ENCODE peak calls at places on chromosome 14, in ten cellular contexts. C is suprapubic skin, N is transverse colon, I is stomach, K is colonic mucosa, Q is neural progenitor cell, X is IMR-90, W is psoas muscle, L is fibroblast of lung, B is tibial artery. V is an unnamed sample.

GRCh38 chr14:97166497-97166896 is 369.3 kb downstream of the VRK1 start:
- DNase-seq in C (no peak), N (no peak), I (no peak), K (no peak), Q (no peak), X (no peak), W (no peak), L (no peak), B (no peak), V (no peak)

GRCh38 chr14:70754989-70755388 is 54.3 kb downstream of the MAP3K9 start:
- DNase-seq in C (no peak), N (no peak), I (peak; percentile 57), K (no peak), Q (no peak), X (no peak), W (no peak), L (no peak), B (no peak), V (no peak)

GRCh38 chr14:87457727-87458126 is 535.3 kb downstream of the GALC start:
- DNase-seq in C (no peak), N (no peak), I (no peak), K (no peak), Q (no peak), X (no peak), W (no peak), L (peak; percentile 8), B (no peak), V (no peak)

GRCh38 chr14:68952544-68953535 is 26.3 kb downstream of the ACTN1 start:
- DNase-seq in C (no peak), N (no peak), I (no peak), K (no peak), Q (no peak), X (peak; percentile 94), W (peak; percentile 35), L (peak; percentile 98), B (no peak), V (no peak)

GRCh38 chr14:62409909-62410308 is 635.3 kb downstream of the KCNH5 start:
- DNase-seq in C (no peak), N (no peak), I (no peak), K (no peak), Q (no peak), X (peak; percentile 80), W (no peak), L (peak; percentile 95), B (no peak), V (no peak)

GRCh38 chr14:85415015-85415712 is 114.8 kb upstream of the FLRT2 start:
- DNase-seq in C (no peak), N (no peak), I (no peak), K (peak; percentile 20), Q (no peak), X (peak; percentile 93), W (peak; percentile 20), L (peak; percentile 86), B (peak; percentile 38), V (no peak)

GRCh38 chr14:86541969-86542368 is 1012.0 kb downstream of the FLRT2 start:
- DNase-seq in C (no peak), N (no peak), I (no peak), K (no peak), Q (no peak), X (no peak), W (no peak), L (no peak), B (no peak), V (no peak)

GRCh38 chr14:71555654-71556559 is 376.3 kb upstream of the RGS6 start:
- DNase-seq in C (no peak), N (peak; percentile 39), I (no peak), K (peak; percentile 58), Q (no peak), X (peak; percentile 43), W (no peak), L (no peak), B (no peak), V (peak; percentile 80)

GRCh38 chr14:76917158-76917596 is 91.0 kb downstream of the LRRC74A start:
- DNase-seq in C (no peak), N (peak; percentile 70), I (peak; percentile 65), K (peak; percentile 77), Q (peak; percentile 86), X (peak; percentile 84), W (peak; percentile 51), L (peak; percentile 82), B (peak; percentile 54), V (no peak)

GRCh38 chr14:80475074-80475473 is 263.8 kb upstream of the DIO2 start:
- DNase-seq in C (no peak), N (no peak), I (no peak), K (no peak), Q (no peak), X (peak; percentile 82), W (no peak), L (peak; percentile 43), B (no peak), V (no peak)

DNA sequence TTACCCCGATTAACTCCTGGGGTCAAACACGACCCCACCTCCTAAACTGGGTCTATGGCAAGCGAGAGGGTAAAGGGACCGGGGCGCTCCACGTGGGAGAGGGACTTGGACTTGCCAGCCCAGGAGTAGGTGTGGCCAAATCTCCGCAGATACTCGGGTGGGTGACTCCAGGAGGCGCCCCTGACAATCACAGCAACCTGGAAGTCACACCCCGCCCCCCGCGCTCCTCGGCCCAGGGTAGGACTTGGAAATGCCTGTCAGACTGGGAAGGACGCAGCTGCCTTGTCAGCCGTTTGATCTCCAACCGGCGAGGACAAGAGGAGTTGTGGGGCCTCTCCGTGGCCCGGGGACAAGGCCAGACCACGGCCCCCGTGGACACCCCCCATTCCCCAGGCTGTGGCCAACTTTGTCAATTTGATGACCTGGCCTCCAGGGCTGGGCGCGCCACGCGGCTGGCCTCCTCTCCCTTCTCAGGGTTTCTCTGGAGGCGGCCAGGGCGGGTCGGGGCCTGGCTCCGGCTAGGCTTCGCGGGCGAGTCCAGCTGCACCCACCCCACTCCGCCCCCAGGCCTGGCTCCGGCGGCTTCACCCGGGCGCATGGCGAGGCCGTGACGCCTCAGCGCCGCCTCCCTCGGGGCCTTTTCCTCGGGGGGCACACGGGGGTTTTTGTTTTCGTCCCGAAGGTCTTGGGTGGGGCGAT is 1.2 kb upstream of the BCL11B start:
- DNase-seq in C (peak; percentile 83), N (peak; percentile 63), I (peak; percentile 26), K (peak; percentile 87), Q (peak; percentile 68), X (no peak), W (no peak), L (no peak), B (no peak), V (peak; percentile 36)
- H3K4me3 ChIP-seq in C (peak overlapping the region; percentile 84), N (peak overlapping the region; percentile 66), I (peak overlapping the region; percentile 54), K (peak overlapping the region; percentile 56), Q (peak overlapping the region; percentile 44), X (no peak overlapping the region), W (no peak overlapping the region), L (no peak overlapping the region), B (no peak overlapping the region), V (no peak overlapping the region)

GRCh38 chr14:106377432-106377831 is 851.0 kb downstream of the TMEM121 start:
- DNase-seq in C (no peak), N (no peak), I (no peak), K (no peak), Q (no peak), X (no peak), W (no peak), L (no peak), B (no peak), V (no peak)

GRCh38 chr14:106378191-106378590 is 851.8 kb downstream of the TMEM121 start:
- DNase-seq in C (no peak), N (no peak), I (no peak), K (no peak), Q (no peak), X (no peak), W (no peak), L (no peak), B (no peak), V (no peak)

DNA sequence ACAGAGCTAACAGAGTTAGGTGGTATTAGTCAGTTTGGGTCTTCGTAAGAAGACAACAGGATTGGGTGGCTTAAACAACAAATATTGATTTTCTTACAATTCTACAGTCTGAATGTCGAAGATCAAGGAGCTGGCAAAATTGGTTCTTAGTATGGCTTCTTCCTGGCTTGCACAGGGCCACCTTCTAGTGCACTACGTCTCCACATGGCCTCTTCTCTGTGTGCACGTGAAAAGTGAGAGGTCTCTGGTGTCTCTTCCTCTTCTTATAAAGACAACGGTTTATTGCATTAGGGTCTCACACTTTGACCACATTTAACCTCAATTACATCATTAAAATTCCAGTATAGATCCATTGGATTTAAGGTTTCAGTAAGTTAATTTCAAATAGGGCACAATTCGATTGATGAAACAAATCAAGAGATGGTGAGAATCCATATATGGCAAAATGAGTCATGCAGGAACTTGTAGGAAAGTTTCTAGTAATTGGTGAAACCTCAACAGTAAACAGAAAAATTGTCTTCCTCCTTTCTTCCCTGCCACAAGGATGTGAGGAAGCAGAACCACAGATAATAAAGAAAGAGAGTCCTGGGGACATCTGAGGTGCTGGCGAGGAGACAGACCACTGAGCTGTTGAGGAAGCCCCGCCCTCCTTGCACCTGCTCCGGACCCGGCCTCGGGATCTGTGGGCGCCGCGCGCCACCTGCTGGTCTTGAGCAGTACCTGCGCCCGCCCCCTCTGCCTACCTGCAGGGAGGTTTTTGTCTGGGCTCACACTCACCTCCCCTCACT is 846.7 kb downstream of the TMEM121 start:
- DNase-seq in C (no peak), N (peak; percentile 72), I (peak; percentile 73), K (peak; percentile 57), Q (no peak), X (no peak), W (no peak), L (no peak), B (no peak), V (peak; percentile 86)
- TF ChIP-seq CTCF in C (peak; percentile 69), N (peak; percentile 55), I (no peak), K (peak; percentile 55), Q (peak; percentile 24), X (no peak), W (peak; percentile 11), L (no peak), B (no peak), V (peak; percentile 92)

GRCh38 chr14:100230361-100230760 is 8.6 kb upstream of the YY1 start:
- DNase-seq in C (no peak), N (no peak), I (no peak), K (no peak), Q (no peak), X (no peak), W (no peak), L (no peak), B (no peak), V (no peak)
- H3K36me3 ChIP-seq in C (peaks cover 4% of the 10 kb centered on the region), N (no peaks in the 10 kb centered on the region), I (peaks cover 6% of the 10 kb centered on the region), K (no peaks in the 10 kb centered on the region), Q (no peaks in the 10 kb centered on the region), X (peaks cover 10% of the 10 kb centered on the region), W (no peaks in the 10 kb centered on the region), L (no peaks in the 10 kb centered on the region), B (peaks cover 16% of the 10 kb centered on the region), V (no peaks in the 10 kb centered on the region)

DNA sequence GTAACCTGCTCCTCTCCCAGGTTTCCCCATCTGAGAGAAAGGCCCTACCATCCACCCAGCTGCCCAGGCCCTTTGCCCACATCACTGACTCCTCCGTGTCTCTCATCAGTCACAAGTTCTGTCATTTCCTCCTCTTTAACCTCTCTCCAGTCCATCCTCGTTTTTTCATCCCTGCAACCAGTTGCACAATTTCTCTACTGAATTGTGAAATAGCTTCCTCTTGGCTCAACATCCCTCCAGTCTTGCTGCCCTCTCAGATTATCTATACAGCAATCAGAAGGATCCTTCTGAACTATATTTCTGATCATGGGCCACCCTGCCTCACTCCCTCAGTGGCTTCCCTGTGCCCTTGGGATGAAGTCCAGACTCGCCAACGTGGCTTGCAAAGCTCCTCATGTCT is 6.8 kb downstream of the FAM161B start:
- DNase-seq in C (no peak), N (no peak), I (no peak), K (peak; percentile 39), Q (no peak), X (peak; percentile 71), W (no peak), L (peak; percentile 79), B (peak; percentile 50), V (no peak)
- H3K4me3 ChIP-seq in C (no peak overlapping the region), N (no peak overlapping the region), I (no peak overlapping the region), K (no peak overlapping the region), Q (no peak overlapping the region), X (no peak overlapping the region), W (no peak overlapping the region), L (no peak overlapping the region), B (no peak overlapping the region), V (no peak overlapping the region)

V was measured in GM06990.